ENCODE peak calls at places on chromosomes 11 and 22, in four cellular contexts. One of them, this sample, is unnamed.
A peak's percentile ranks its signal among the peaks of the same experiment; 100 is the strongest.

GRCh38 chr11:65291613-65292012 is 23.1 kb upstream of the CDC42EP2 start:
- DNase-seq in tibial nerve: no peak
- DNase-seq in activated gamma-delta T cell: no peak
- DNase-seq in head of caudate nucleus: peak; percentile 93
- DNase-seq in this sample: no peak

GRCh38 chr22:37953062-37953436 is 352 bp downstream of the C22orf23 start:
- DNase-seq in tibial nerve: no peak
- DNase-seq in activated gamma-delta T cell: no peak
- DNase-seq in head of caudate nucleus: no peak
- DNase-seq in this sample: no peak

GRCh38 chr22:28795932-28796856 is 4.2 kb downstream of the XBP1 start:
- DNase-seq in tibial nerve: no peak
- DNase-seq in activated gamma-delta T cell: no peak
- DNase-seq in head of caudate nucleus: no peak
- DNase-seq in this sample: no peak

GRCh38 chr22:29480512-29481264 is 670 bp downstream of the NEFH start:
- DNase-seq in tibial nerve: no peak
- DNase-seq in activated gamma-delta T cell: peak; percentile 25
- DNase-seq in head of caudate nucleus: peak; percentile 40
- DNase-seq in this sample: no peak

GRCh38 chr11:134951305-134951700 is 539.3 kb upstream of the B3GAT1 start:
- DNase-seq in tibial nerve: no peak
- DNase-seq in activated gamma-delta T cell: no peak
- DNase-seq in head of caudate nucleus: peak; percentile 58
- DNase-seq in this sample: no peak

GRCh38 chr11:118198370-118198769 is 21.9 kb upstream of the SCN2B start:
- DNase-seq in tibial nerve: peak; percentile 49
- DNase-seq in activated gamma-delta T cell: peak; percentile 35
- DNase-seq in head of caudate nucleus: peak; percentile 83
- DNase-seq in this sample: no peak

GRCh38 chr22:48579035-48579914 is 1248.4 kb downstream of the BRD1 start:
- DNase-seq in tibial nerve: no peak
- DNase-seq in activated gamma-delta T cell: no peak
- DNase-seq in head of caudate nucleus: no peak
- DNase-seq in this sample: no peak

GRCh38 chr11:76674517-76675400 is 4.2 kb upstream of the LRRC32 start:
- DNase-seq in tibial nerve: no peak
- DNase-seq in activated gamma-delta T cell: no peak
- DNase-seq in head of caudate nucleus: no peak
- DNase-seq in this sample: no peak

GRCh38 chr11:93131709-93132108 is 66.1 kb downstream of the SLC36A4 start:
- DNase-seq in tibial nerve: no peak
- DNase-seq in activated gamma-delta T cell: no peak
- DNase-seq in head of caudate nucleus: no peak
- DNase-seq in this sample: no peak

GRCh38 chr22:24427500-24428164 is at the start of gene ADORA2A:
- DNase-seq in tibial nerve: no peak
- DNase-seq in activated gamma-delta T cell: peak; percentile 55
- DNase-seq in head of caudate nucleus: peak; percentile 74
- DNase-seq in this sample: no peak

GRCh38 chr11:13784441-13784840 is 116.0 kb downstream of the FAR1 start:
- DNase-seq in tibial nerve: no peak
- DNase-seq in activated gamma-delta T cell: no peak
- DNase-seq in head of caudate nucleus: no peak
- DNase-seq in this sample: no peak

GRCh38 chr11:12806113-12806512 is 131.9 kb downstream of the TEAD1 start:
- DNase-seq in tibial nerve: no peak
- DNase-seq in activated gamma-delta T cell: no peak
- DNase-seq in head of caudate nucleus: no peak
- DNase-seq in this sample: peak; percentile 56

GRCh38 chr22:44281706-44282637 is 30.8 kb downstream of the SHISAL1 start:
- DNase-seq in tibial nerve: no peak
- DNase-seq in activated gamma-delta T cell: no peak
- DNase-seq in head of caudate nucleus: no peak
- DNase-seq in this sample: no peak

GRCh38 chr11:103395612-103396011 is 286.4 kb downstream of the DYNC2H1 start:
- DNase-seq in tibial nerve: no peak
- DNase-seq in activated gamma-delta T cell: no peak
- DNase-seq in head of caudate nucleus: no peak
- DNase-seq in this sample: no peak

GRCh38 chr11:57336111-57336666 is 497 bp upstream of the SSRP1 start:
- DNase-seq in tibial nerve: no peak
- DNase-seq in activated gamma-delta T cell: no peak
- DNase-seq in head of caudate nucleus: no peak
- DNase-seq in this sample: no peak

GRCh38 chr11:95429376-95429907 is 198.4 kb upstream of the SESN3 start:
- DNase-seq in tibial nerve: no peak
- DNase-seq in activated gamma-delta T cell: no peak
- DNase-seq in head of caudate nucleus: no peak
- DNase-seq in this sample: no peak

GRCh38 chr22:24845036-24845918 is 39.3 kb downstream of the SGSM1 start:
- DNase-seq in tibial nerve: no peak
- DNase-seq in activated gamma-delta T cell: no peak
- DNase-seq in head of caudate nucleus: no peak
- DNase-seq in this sample: no peak

GRCh38 chr22:38177926-38178604 is 3.6 kb downstream of the PLA2G6 start:
- DNase-seq in tibial nerve: no peak
- DNase-seq in activated gamma-delta T cell: no peak
- DNase-seq in head of caudate nucleus: peak; percentile 43
- DNase-seq in this sample: no peak

GRCh38 chr11:122663764-122664163 is 8.2 kb downstream of the UBASH3B start:
- DNase-seq in tibial nerve: no peak
- DNase-seq in activated gamma-delta T cell: no peak
- DNase-seq in head of caudate nucleus: no peak
- DNase-seq in this sample: no peak

GRCh38 chr22:37570661-37570976 is 9.3 kb downstream of the LGALS2 start:
- DNase-seq in tibial nerve: no peak
- DNase-seq in activated gamma-delta T cell: no peak
- DNase-seq in head of caudate nucleus: no peak
- DNase-seq in this sample: no peak

GRCh38 chr22:42299586-42300285 is 29.3 kb upstream of the TCF20 start:
- DNase-seq in tibial nerve: no peak
- DNase-seq in activated gamma-delta T cell: no peak
- DNase-seq in head of caudate nucleus: no peak
- DNase-seq in this sample: no peak

GRCh38 chr11:33997473-33998347 is 53.8 kb upstream of the CAPRIN1 start:
- DNase-seq in tibial nerve: no peak
- DNase-seq in activated gamma-delta T cell: no peak
- DNase-seq in head of caudate nucleus: peak; percentile 9
- DNase-seq in this sample: no peak

GRCh38 chr11:16603890-16604783 is 134.3 kb upstream of the C11orf58 start:
- DNase-seq in tibial nerve: peak; percentile 43
- DNase-seq in activated gamma-delta T cell: no peak
- DNase-seq in head of caudate nucleus: peak; percentile 44
- DNase-seq in this sample: no peak

GRCh38 chr22:35601743-35602633 is 15.1 kb downstream of the MB start:
- DNase-seq in tibial nerve: no peak
- DNase-seq in activated gamma-delta T cell: no peak
- DNase-seq in head of caudate nucleus: no peak
- DNase-seq in this sample: no peak

GRCh38 chr11:8290122-8290810 is 26.6 kb upstream of the LMO1 start:
- DNase-seq in tibial nerve: no peak
- DNase-seq in activated gamma-delta T cell: no peak
- DNase-seq in head of caudate nucleus: peak; percentile 0
- DNase-seq in this sample: peak; percentile 91

GRCh38 chr11:76782526-76783293 is 446 bp upstream of the TSKU start:
- DNase-seq in tibial nerve: peak; percentile 90
- DNase-seq in activated gamma-delta T cell: no peak
- DNase-seq in head of caudate nucleus: peak; percentile 72
- DNase-seq in this sample: peak; percentile 93

GRCh38 chr11:83778598-83778997 is 492.4 kb upstream of the CCDC90B start:
- DNase-seq in tibial nerve: no peak
- DNase-seq in activated gamma-delta T cell: no peak
- DNase-seq in head of caudate nucleus: no peak
- DNase-seq in this sample: no peak

GRCh38 chr22:21000215-21000986 is 1.5 kb downstream of the THAP7 start:
- DNase-seq in tibial nerve: no peak
- DNase-seq in activated gamma-delta T cell: no peak
- DNase-seq in head of caudate nucleus: no peak
- DNase-seq in this sample: no peak

GRCh38 chr22:49567894-49568750 is 259.6 kb downstream of the BRD1 start:
- DNase-seq in tibial nerve: no peak
- DNase-seq in activated gamma-delta T cell: no peak
- DNase-seq in head of caudate nucleus: no peak
- DNase-seq in this sample: no peak

GRCh38 chr22:20509344-20510047 is 2.1 kb downstream of the MED15 start:
- DNase-seq in tibial nerve: peak; percentile 31
- DNase-seq in activated gamma-delta T cell: no peak
- DNase-seq in head of caudate nucleus: peak; percentile 47
- DNase-seq in this sample: no peak

GRCh38 chr11:2142300-2142759 is 3.1 kb upstream of the IGF2 start:
- DNase-seq in tibial nerve: no peak
- DNase-seq in activated gamma-delta T cell: no peak
- DNase-seq in head of caudate nucleus: no peak
- DNase-seq in this sample: no peak

GRCh38 chr11:62830904-62831519 is 839 bp downstream of the STX5 start:
- DNase-seq in tibial nerve: no peak
- DNase-seq in activated gamma-delta T cell: no peak
- DNase-seq in head of caudate nucleus: no peak
- DNase-seq in this sample: no peak